ENCODE peak calls at places on chromosomes 11 and 22, in eight cellular contexts. R is stimulated activated CD8-positive, alpha-beta memory T cell treated with anti-CD3 and anti-CD28 coated beads, Interleukin-4, amount 100 ng/mL, for 24 hours; D is NAMALWA; G is SJCRH30; A is neural crest cell; F is T-helper 2 cell; Q is HEK293T; M is NCI-H146. J is an unnamed sample.

GRCh38 chr11:128052912-128053641 is 534.3 kb downstream of the ETS1 start:
- DNase-seq in F (no peak), A (no peak), G (peak; percentile 71), M (no peak), Q (no peak), R (no peak), D (no peak), J (no peak)

GRCh38 chr22:26172389-26172990 is 3.2 kb downstream of the SEZ6L start:
- DNase-seq in A (peak; percentile 59), M (peak; percentile 73), G (peak; percentile 49), D (peak; percentile 52), F (no peak), Q (peak; percentile 70), R (no peak), J (peak; percentile 28)

GRCh38 chr11:117020287-117020686 is 77.9 kb downstream of the SIK3 start:
- DNase-seq in A (no peak), F (no peak), R (no peak), D (no peak), Q (no peak), M (no peak), G (no peak), J (no peak)

GRCh38 chr11:60757231-60757800 is 649 bp downstream of the MS4A15 start:
- DNase-seq in A (no peak), D (no peak), M (peak; percentile 85), G (no peak), R (no peak), Q (no peak), F (no peak), J (no peak)

GRCh38 chr22:24807284-24807950 is 1.4 kb downstream of the SGSM1 start:
- DNase-seq in F (no peak), M (no peak), A (peak; percentile 21), G (no peak), D (no peak), Q (no peak), R (no peak), J (no peak)

GRCh38 chr11:81658722-81659121 is 1074.9 kb downstream of the FAM181B start:
- DNase-seq in M (peak; percentile 2), F (no peak), D (peak; percentile 55), R (no peak), A (no peak), G (peak; percentile 24), Q (peak; percentile 29), J (no peak)

GRCh38 chr22:20565079-20565734 is 57.8 kb downstream of the MED15 start:
- DNase-seq in M (no peak), G (no peak), R (no peak), Q (no peak), D (peak; percentile 17), A (no peak), F (no peak), J (no peak)

GRCh38 chr11:34565417-34566208 is 52.0 kb upstream of the ELF5 start:
- DNase-seq in G (peak; percentile 50), D (peak; percentile 44), Q (peak; percentile 53), R (no peak), F (no peak), A (no peak), M (peak; percentile 59), J (no peak)

GRCh38 chr11:494761-495536 is 12.1 kb downstream of the RNH1 start:
- DNase-seq in Q (no peak), D (no peak), A (no peak), M (no peak), R (no peak), G (peak; percentile 31), F (no peak), J (no peak)

GRCh38 chr22:27212617-27213177 is 555.3 kb downstream of the MIAT start:
- DNase-seq in D (no peak), Q (peak; percentile 72), A (no peak), G (peak; percentile 73), M (no peak), R (no peak), F (no peak), J (no peak)

GRCh38 chr11:3925513-3925912 is 70.0 kb downstream of the STIM1 start:
- DNase-seq in R (no peak), M (no peak), D (no peak), G (no peak), A (no peak), F (no peak), Q (no peak), J (no peak)

GRCh38 chr22:31091106-31091975 is 10.2 kb downstream of the SMTN start:
- DNase-seq in G (no peak), F (no peak), R (no peak), A (no peak), Q (no peak), D (no peak), M (no peak), J (no peak)

GRCh38 chr11:119361056-119361787 is 14.7 kb upstream of the MFRP start:
- DNase-seq in D (no peak), M (no peak), Q (peak; percentile 39), G (peak; percentile 91), R (peak; percentile 16), F (no peak), A (no peak), J (peak; percentile 36)

GRCh38 chr11:27754035-27755017 is 54.1 kb upstream of the BDNF start:
- DNase-seq in A (no peak), R (no peak), D (no peak), F (no peak), M (no peak), Q (no peak), G (no peak), J (no peak)

GRCh38 chr11:132347156-132348090 is 977.0 kb downstream of the NTM start:
- DNase-seq in M (peak; percentile 15), G (no peak), D (no peak), R (no peak), A (no peak), Q (no peak), F (no peak), J (no peak)

GRCh38 chr11:131744847-131745246 is 374.4 kb downstream of the NTM start:
- DNase-seq in A (no peak), M (no peak), D (no peak), Q (no peak), R (no peak), F (no peak), G (no peak), J (no peak)

GRCh38 chr11:88508558-88508807 is 170.9 kb upstream of the CTSC start:
- DNase-seq in D (no peak), F (no peak), R (no peak), A (no peak), G (no peak), M (no peak), Q (no peak), J (no peak)

GRCh38 chr11:65861533-65862183 is 1.4 kb downstream of the MUS81 start:
- DNase-seq in A (no peak), Q (no peak), R (no peak), G (no peak), F (no peak), M (no peak), D (no peak), J (no peak)

GRCh38 chr11:31422703-31423102 is 53.0 kb downstream of the DNAJC24 start:
- DNase-seq in G (no peak), Q (no peak), M (peak; percentile 98), A (no peak), F (no peak), D (no peak), R (no peak), J (no peak)

GRCh38 chr11:37597776-37598175 is 999.7 kb upstream of the RAG2 start:
- DNase-seq in R (no peak), M (no peak), F (no peak), Q (no peak), A (no peak), G (no peak), D (no peak), J (no peak)

GRCh38 chr11:126153999-126154398 is 57.5 kb downstream of the RPUSD4 start:
- DNase-seq in M (peak; percentile 88), Q (peak; percentile 63), G (no peak), A (no peak), D (peak; percentile 8), R (no peak), F (no peak), J (no peak)

GRCh38 chr22:22380098-22381030 is 128.2 kb downstream of the ZNF280B start:
- DNase-seq in Q (peak; percentile 74), R (no peak), D (peak; percentile 81), A (no peak), G (peak; percentile 93), M (peak; percentile 67), F (no peak), J (no peak)

GRCh38 chr11:92504534-92504933 is 279.9 kb downstream of the FAT3 start:
- DNase-seq in A (no peak), Q (no peak), F (no peak), M (no peak), R (no peak), G (no peak), D (no peak), J (no peak)

GRCh38 chr11:132685174-132685611 is 847.1 kb downstream of the OPCML start:
- DNase-seq in R (no peak), G (no peak), F (no peak), Q (no peak), D (no peak), M (no peak), A (no peak), J (peak; percentile 2)

GRCh38 chr11:74418509-74418895 is 20.3 kb upstream of the PGM2L1 start:
- DNase-seq in A (no peak), Q (peak; percentile 14), G (no peak), D (no peak), F (no peak), R (no peak), M (peak; percentile 70), J (peak; percentile 19)

GRCh38 chr11:127474735-127475134 is 474.2 kb upstream of the KIRREL3 start:
- DNase-seq in M (peak; percentile 71), F (no peak), A (no peak), G (no peak), Q (no peak), R (no peak), D (no peak), J (no peak)

GRCh38 chr11:12276831-12277475 is 100.4 kb upstream of the PARVA start:
- DNase-seq in M (no peak), D (no peak), R (no peak), A (no peak), F (no peak), Q (no peak), G (no peak), J (no peak)

GRCh38 chr11:58567889-58568512 is 7.7 kb downstream of the LPXN start:
- DNase-seq in Q (peak; percentile 58), F (peak; percentile 34), A (peak; percentile 62), R (peak; percentile 60), G (peak; percentile 70), M (peak; percentile 16), D (peak; percentile 88), J (peak; percentile 12)

GRCh38 chr11:66419825-66420224 is 1.0 kb upstream of the NPAS4 start:
- DNase-seq in R (no peak), G (no peak), F (no peak), Q (no peak), M (peak; percentile 53), A (no peak), D (no peak), J (peak; percentile 37)

GRCh38 chr11:94740975-94741707 is 27.0 kb upstream of the AMOTL1 start:
- DNase-seq in M (peak; percentile 69), R (no peak), F (no peak), G (peak; percentile 73), Q (peak; percentile 66), A (peak; percentile 22), D (peak; percentile 14), J (peak; percentile 34)

GRCh38 chr11:831132-831864 is 1.5 kb upstream of the CD151 start:
- DNase-seq in R (no peak), A (no peak), Q (no peak), M (peak; percentile 46), G (peak; percentile 87), F (no peak), D (no peak), J (no peak)

GRCh38 chr22:21697866-21698265 is 32.1 kb downstream of the PPIL2 start:
- DNase-seq in M (no peak), G (no peak), Q (no peak), D (no peak), A (no peak), R (no peak), F (no peak), J (no peak)

GRCh38 chr22:40397436-40397835 is 27.0 kb downstream of the SGSM3 start:
- DNase-seq in D (no peak), F (no peak), Q (no peak), G (peak; percentile 33), A (no peak), M (no peak), R (no peak), J (no peak)

GRCh38 chr11:32434387-32435151 is 770 bp downstream of the WT1 start:
- DNase-seq in M (no peak), G (no peak), Q (peak; percentile 61), R (no peak), F (no peak), D (no peak), A (peak; percentile 14), J (no peak)